ENCODE peak calls at places on chromosomes 6 and 20, in seven cellular contexts. P is LoVo, N is GM04504, Z is glutamatergic neuron, F is NCI-H446, H is GM20000, U is anterior cingulate cortex. B is an unnamed sample.

GRCh38 chr20:63626424-63627128 is at the start of gene GMEB2:
- DNase-seq in F (no peak), U (peak), Z (peak), H (peak), P (no peak), N (peak), B (peak)

GRCh38 chr6:49504666-49505065 is 4.9 kb downstream of the GLYATL3 start:
- DNase-seq in Z (no peak), P (no peak), F (no peak), N (no peak), U (no peak), H (no peak), B (no peak)

GRCh38 chr6:38871745-38872568 is 156.8 kb downstream of the DNAH8 start:
- DNase-seq in H (peak), U (peak), F (peak), Z (peak), P (peak), N (peak), B (no peak)

GRCh38 chr6:87151471-87151785 is 3.9 kb upstream of the ZNF292 start:
- DNase-seq in N (no peak), Z (no peak), P (no peak), H (no peak), F (no peak), U (no peak), B (no peak)

GRCh38 chr6:157267109-157267611 is 56.2 kb downstream of the TMEM242 start:
- DNase-seq in N (no peak), H (no peak), U (no peak), F (no peak), P (no peak), Z (peak), B (no peak)

GRCh38 chr6:63236398-63236817 is 25.1 kb downstream of the FKBP1C start:
- DNase-seq in N (no peak), U (no peak), P (no peak), Z (no peak), H (no peak), F (no peak), B (no peak)

GRCh38 chr6:29554764-29555163 is 4.8 kb downstream of the UBD start:
- DNase-seq in F (no peak), Z (no peak), U (no peak), P (no peak), H (no peak), N (no peak), B (no peak)

GRCh38 chr20:1465470-1466210 is 1.0 kb downstream of the NSFL1C start:
- DNase-seq in U (no peak), N (no peak), Z (no peak), P (no peak), F (no peak), H (no peak), B (no peak)

GRCh38 chr20:50578778-50579165 is 68.6 kb downstream of the PTPN1 start:
- DNase-seq in P (no peak), Z (no peak), U (no peak), N (no peak), H (no peak), F (no peak), B (no peak)

GRCh38 chr6:154991207-154991606 is 3.9 kb upstream of the TIAM2 start:
- DNase-seq in H (no peak), Z (no peak), N (no peak), P (no peak), U (no peak), F (no peak), B (no peak)

GRCh38 chr20:4318891-4319290 is 303.5 kb upstream of the RNF24 start:
- DNase-seq in P (no peak), H (no peak), F (no peak), Z (no peak), U (no peak), N (no peak), B (no peak)

GRCh38 chr20:54576496-54576895 is 101.1 kb downstream of the DOK5 start:
- DNase-seq in H (no peak), Z (no peak), F (no peak), U (peak), N (no peak), P (no peak), B (no peak)

GRCh38 chr6:78383968-78384367 is 483.4 kb upstream of the IRAK1BP1 start:
- DNase-seq in N (no peak), H (no peak), P (no peak), U (no peak), Z (no peak), F (no peak), B (no peak)

GRCh38 chr6:10510592-10511367 is 10.4 kb upstream of the GCNT2 start:
- DNase-seq in U (peak), P (peak), F (peak), N (no peak), H (peak), Z (peak), B (no peak)

GRCh38 chr6:142558785-142559184 is 257.0 kb downstream of the ADGRG6 start:
- DNase-seq in U (no peak), H (no peak), F (no peak), N (no peak), P (no peak), Z (no peak), B (no peak)

GRCh38 chr20:34549929-34550305 is 8.6 kb upstream of the MAP1LC3A start:
- DNase-seq in P (no peak), H (no peak), N (no peak), U (no peak), F (no peak), Z (no peak), B (no peak)

GRCh38 chr6:16562498-16562897 is 198.8 kb downstream of the ATXN1 start:
- DNase-seq in N (no peak), P (no peak), Z (no peak), H (no peak), U (no peak), F (no peak), B (no peak)

GRCh38 chr6:108293527-108294296 is 1.1 kb upstream of the AFG1L start:
- DNase-seq in H (no peak), Z (no peak), F (no peak), U (no peak), N (no peak), P (no peak), B (no peak)

GRCh38 chr6:4637691-4638433 is 138.3 kb upstream of the CDYL start:
- DNase-seq in N (peak), F (no peak), U (no peak), Z (no peak), P (no peak), H (peak), B (peak)

GRCh38 chr20:15977758-15978157 is 595.5 kb downstream of the KIF16B start:
- DNase-seq in H (no peak), Z (no peak), P (no peak), F (no peak), N (no peak), U (no peak), B (no peak)

GRCh38 chr6:37244430-37245310 is 12.9 kb upstream of the TBC1D22B start:
- DNase-seq in Z (no peak), H (no peak), F (peak), N (peak), U (peak), P (peak), B (no peak)

GRCh38 chr20:5569021-5569420 is 181.2 kb upstream of the SHLD1 start:
- DNase-seq in Z (no peak), P (peak), U (peak), H (peak), F (peak), N (no peak), B (peak)

GRCh38 chr20:42875581-42875980 is 314.1 kb downstream of the PTPRT start:
- DNase-seq in H (no peak), Z (no peak), N (no peak), F (no peak), U (no peak), P (no peak), B (no peak)

GRCh38 chr20:2206957-2207769 is 88.6 kb upstream of the TGM3 start:
- DNase-seq in N (peak), U (peak), P (peak), Z (peak), F (no peak), H (peak), B (peak)

B was measured in GM06990.